ENCODE peak calls at places on chromosomes 1 and 21, in six cellular contexts. One of them, this sample, is unnamed.

GRCh38 chr21:45098867-45099266 is 24.5 kb downstream of the ADARB1 start:
- DNase-seq in fibroblast of lung: no peak
- DNase-seq in heart left ventricle: no peak
- DNase-seq in OCI-LY7: peak; percentile 56
- DNase-seq in adrenal gland: no peak
- DNase-seq in endodermal cell: no peak
- DNase-seq in this sample: peak; percentile 58

GRCh38 chr1:51231121-51231520 is 5.0 kb upstream of the RNF11 start:
- DNase-seq in heart left ventricle: no peak
- DNase-seq in OCI-LY7: no peak
- DNase-seq in fibroblast of lung: no peak
- DNase-seq in endodermal cell: no peak
- DNase-seq in adrenal gland: no peak
- DNase-seq in this sample: no peak

GRCh38 chr1:231039161-231040018 is 664 bp downstream of the FAM89A start:
- DNase-seq in adrenal gland: peak; percentile 58
- DNase-seq in OCI-LY7: peak; percentile 21
- DNase-seq in heart left ventricle: peak; percentile 70
- DNase-seq in endodermal cell: peak; percentile 76
- DNase-seq in fibroblast of lung: peak; percentile 40
- DNase-seq in this sample: peak; percentile 96

GRCh38 chr1:151820940-151821339 is 10.7 kb downstream of the RORC start:
- DNase-seq in OCI-LY7: peak; percentile 13
- DNase-seq in endodermal cell: no peak
- DNase-seq in heart left ventricle: no peak
- DNase-seq in fibroblast of lung: no peak
- DNase-seq in adrenal gland: peak; percentile 76
- DNase-seq in this sample: no peak

GRCh38 chr1:235670157-235670776 is 20.7 kb upstream of the GNG4 start:
- DNase-seq in adrenal gland: no peak
- DNase-seq in endodermal cell: no peak
- DNase-seq in OCI-LY7: no peak
- DNase-seq in heart left ventricle: no peak
- DNase-seq in fibroblast of lung: peak; percentile 32
- DNase-seq in this sample: no peak

GRCh38 chr1:200153277-200154055 is 126.0 kb downstream of the NR5A2 start:
- DNase-seq in OCI-LY7: peak; percentile 68
- DNase-seq in endodermal cell: no peak
- DNase-seq in heart left ventricle: no peak
- DNase-seq in adrenal gland: no peak
- DNase-seq in fibroblast of lung: no peak
- DNase-seq in this sample: no peak

GRCh38 chr1:26349886-26350244 is 4.1 kb downstream of the CRYBG2 start:
- DNase-seq in endodermal cell: no peak
- DNase-seq in fibroblast of lung: no peak
- DNase-seq in OCI-LY7: no peak
- DNase-seq in adrenal gland: no peak
- DNase-seq in heart left ventricle: no peak
- DNase-seq in this sample: no peak

GRCh38 chr1:166040223-166040622 is 126.6 kb downstream of the FAM78B start:
- DNase-seq in adrenal gland: no peak
- DNase-seq in OCI-LY7: no peak
- DNase-seq in fibroblast of lung: peak; percentile 13
- DNase-seq in heart left ventricle: no peak
- DNase-seq in endodermal cell: peak; percentile 36
- DNase-seq in this sample: no peak

GRCh38 chr1:211619033-211619996 is 40.4 kb upstream of the SLC30A1 start:
- DNase-seq in endodermal cell: no peak
- DNase-seq in adrenal gland: no peak
- DNase-seq in heart left ventricle: no peak
- DNase-seq in OCI-LY7: no peak
- DNase-seq in fibroblast of lung: no peak
- DNase-seq in this sample: no peak

GRCh38 chr1:227726924-227727599 is 8.0 kb downstream of the JMJD4 start:
- DNase-seq in OCI-LY7: no peak
- DNase-seq in heart left ventricle: no peak
- DNase-seq in adrenal gland: peak; percentile 50
- DNase-seq in fibroblast of lung: no peak
- DNase-seq in endodermal cell: no peak
- DNase-seq in this sample: no peak

GRCh38 chr1:2300004-2300771 is 72.1 kb downstream of the SKI start:
- DNase-seq in adrenal gland: no peak
- DNase-seq in fibroblast of lung: no peak
- DNase-seq in heart left ventricle: no peak
- DNase-seq in endodermal cell: no peak
- DNase-seq in OCI-LY7: peak; percentile 84
- DNase-seq in this sample: no peak

GRCh38 chr1:175887981-175888428 is 144.6 kb upstream of the TNR start:
- DNase-seq in heart left ventricle: peak; percentile 68
- DNase-seq in OCI-LY7: peak; percentile 30
- DNase-seq in fibroblast of lung: peak; percentile 17
- DNase-seq in adrenal gland: peak; percentile 84
- DNase-seq in endodermal cell: peak; percentile 95
- DNase-seq in this sample: peak; percentile 81

GRCh38 chr1:214281030-214281901 is at the start of gene SMYD2:
- DNase-seq in fibroblast of lung: peak; percentile 64
- DNase-seq in endodermal cell: peak; percentile 90
- DNase-seq in heart left ventricle: peak; percentile 87
- DNase-seq in OCI-LY7: peak; percentile 80
- DNase-seq in adrenal gland: peak; percentile 77
- DNase-seq in this sample: peak; percentile 72

GRCh38 chr1:53738205-53739108 is 507 bp downstream of the GLIS1 start:
- DNase-seq in OCI-LY7: no peak
- DNase-seq in adrenal gland: no peak
- DNase-seq in heart left ventricle: no peak
- DNase-seq in endodermal cell: peak; percentile 73
- DNase-seq in fibroblast of lung: peak; percentile 39
- DNase-seq in this sample: no peak

GRCh38 chr1:234942869-234943501 is 185.7 kb downstream of the TOMM20 start:
- DNase-seq in OCI-LY7: no peak
- DNase-seq in endodermal cell: no peak
- DNase-seq in fibroblast of lung: no peak
- DNase-seq in heart left ventricle: no peak
- DNase-seq in adrenal gland: peak; percentile 40
- DNase-seq in this sample: peak; percentile 1

GRCh38 chr1:89149229-89149628 is 23.3 kb upstream of the GBP2 start:
- DNase-seq in OCI-LY7: no peak
- DNase-seq in adrenal gland: peak; percentile 78
- DNase-seq in fibroblast of lung: peak; percentile 21
- DNase-seq in endodermal cell: peak; percentile 71
- DNase-seq in heart left ventricle: no peak
- DNase-seq in this sample: peak; percentile 31

GRCh38 chr1:34781071-34781843 is at the start of gene GJB3:
- DNase-seq in endodermal cell: peak; percentile 81
- DNase-seq in heart left ventricle: no peak
- DNase-seq in fibroblast of lung: peak; percentile 15
- DNase-seq in OCI-LY7: no peak
- DNase-seq in adrenal gland: peak; percentile 48
- DNase-seq in this sample: no peak

GRCh38 chr1:64518692-64519481 is 49.0 kb downstream of the CACHD1 start:
- DNase-seq in fibroblast of lung: no peak
- DNase-seq in heart left ventricle: no peak
- DNase-seq in endodermal cell: peak; percentile 65
- DNase-seq in OCI-LY7: no peak
- DNase-seq in adrenal gland: no peak
- DNase-seq in this sample: no peak

GRCh38 chr1:46278807-46279206 is 24.6 kb downstream of the LRRC41 start:
- DNase-seq in fibroblast of lung: peak; percentile 67
- DNase-seq in adrenal gland: no peak
- DNase-seq in endodermal cell: no peak
- DNase-seq in OCI-LY7: no peak
- DNase-seq in heart left ventricle: no peak
- DNase-seq in this sample: no peak

GRCh38 chr1:52368383-52369172 is 2.6 kb upstream of the CC2D1B start:
- DNase-seq in fibroblast of lung: peak; percentile 46
- DNase-seq in adrenal gland: no peak
- DNase-seq in OCI-LY7: no peak
- DNase-seq in heart left ventricle: peak; percentile 75
- DNase-seq in endodermal cell: peak; percentile 88
- DNase-seq in this sample: no peak

GRCh38 chr1:109890115-109890953 is 20.3 kb upstream of the CSF1 start:
- DNase-seq in heart left ventricle: no peak
- DNase-seq in adrenal gland: no peak
- DNase-seq in endodermal cell: no peak
- DNase-seq in fibroblast of lung: no peak
- DNase-seq in OCI-LY7: no peak
- DNase-seq in this sample: no peak

GRCh38 chr1:155260276-155260675 is 1.9 kb downstream of the SCAMP3 start:
- DNase-seq in endodermal cell: no peak
- DNase-seq in adrenal gland: no peak
- DNase-seq in heart left ventricle: no peak
- DNase-seq in fibroblast of lung: no peak
- DNase-seq in OCI-LY7: no peak
- DNase-seq in this sample: no peak

GRCh38 chr21:46567348-46567747 is 37.5 kb downstream of the S100B start:
- DNase-seq in OCI-LY7: no peak
- DNase-seq in fibroblast of lung: no peak
- DNase-seq in adrenal gland: no peak
- DNase-seq in endodermal cell: no peak
- DNase-seq in heart left ventricle: no peak
- DNase-seq in this sample: no peak

GRCh38 chr1:44894591-44894990 is 51.5 kb upstream of the PTCH2 start:
- DNase-seq in heart left ventricle: no peak
- DNase-seq in adrenal gland: no peak
- DNase-seq in fibroblast of lung: peak; percentile 93
- DNase-seq in endodermal cell: no peak
- DNase-seq in OCI-LY7: no peak
- DNase-seq in this sample: no peak

GRCh38 chr1:153538315-153538821 is 2.4 kb downstream of the S100A5 start:
- DNase-seq in fibroblast of lung: peak; percentile 26
- DNase-seq in adrenal gland: no peak
- DNase-seq in OCI-LY7: no peak
- DNase-seq in heart left ventricle: no peak
- DNase-seq in endodermal cell: peak; percentile 89
- DNase-seq in this sample: peak; percentile 93

GRCh38 chr1:78045850-78046778 is at the start of gene GIPC2:
- DNase-seq in heart left ventricle: peak; percentile 66
- DNase-seq in endodermal cell: peak; percentile 81
- DNase-seq in fibroblast of lung: peak; percentile 43
- DNase-seq in OCI-LY7: no peak
- DNase-seq in adrenal gland: peak; percentile 60
- DNase-seq in this sample: no peak

GRCh38 chr1:27406354-27406665 is 13.9 kb downstream of the GPR3 start:
- DNase-seq in endodermal cell: no peak
- DNase-seq in adrenal gland: no peak
- DNase-seq in OCI-LY7: no peak
- DNase-seq in fibroblast of lung: no peak
- DNase-seq in heart left ventricle: no peak
- DNase-seq in this sample: no peak

DNA sequence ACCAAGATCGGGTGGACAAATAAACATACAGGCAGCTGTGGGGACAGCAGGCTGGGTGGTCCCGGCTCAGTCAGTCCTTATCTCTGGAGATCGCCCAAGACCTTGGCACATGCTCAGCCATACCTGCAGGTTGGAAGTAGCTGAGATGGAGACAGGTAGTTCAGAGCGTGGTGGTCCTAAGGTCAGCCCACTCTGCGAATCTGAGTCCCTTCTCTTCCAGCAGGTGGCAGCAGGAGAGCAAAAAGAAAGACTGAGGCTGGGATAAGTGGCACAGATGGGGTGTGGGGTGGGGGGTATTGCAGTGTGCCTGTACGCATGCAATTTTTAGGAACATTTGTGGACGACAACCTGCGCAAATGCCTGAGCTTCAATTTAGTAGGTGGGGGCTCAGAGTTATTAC is 104.9 kb downstream of the TENT5C start:
- DNase-seq in endodermal cell: peak; percentile 74
- DNase-seq in OCI-LY7: peak; percentile 45
- DNase-seq in fibroblast of lung: no peak
- DNase-seq in heart left ventricle: no peak
- DNase-seq in adrenal gland: no peak
- DNase-seq in this sample: no peak
- TF ChIP-seq CTCF in endodermal cell: peak; percentile 79
- TF ChIP-seq CTCF in OCI-LY7: peak; percentile 80
- TF ChIP-seq CTCF in fibroblast of lung: peak; percentile 50
- TF ChIP-seq CTCF in heart left ventricle: no peak
- TF ChIP-seq CTCF in adrenal gland: no peak
- TF ChIP-seq CTCF in this sample: peak; percentile 45

DNA sequence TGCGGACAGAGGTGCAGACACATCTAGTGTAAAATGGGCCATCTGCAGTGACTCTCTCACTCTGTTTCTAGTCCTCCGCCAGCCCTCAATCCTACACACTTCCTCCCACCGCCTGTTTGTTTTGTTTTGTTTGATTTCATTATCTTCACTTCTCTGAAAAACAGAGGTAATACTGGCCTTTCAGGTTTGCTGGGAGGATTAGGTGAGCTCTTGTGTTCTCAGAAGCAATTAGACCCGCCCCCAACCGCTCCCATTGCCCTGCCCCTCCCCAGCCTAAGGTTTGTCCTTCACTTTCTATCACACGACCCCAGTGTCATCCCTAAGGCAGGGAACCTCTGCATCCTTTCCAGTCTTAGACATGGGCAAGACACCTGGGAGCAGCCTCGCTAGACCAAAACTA is 43.2 kb upstream of the TACSTD2 start:
- DNase-seq in endodermal cell: peak; percentile 80
- DNase-seq in adrenal gland: no peak
- DNase-seq in OCI-LY7: no peak
- DNase-seq in fibroblast of lung: no peak
- DNase-seq in heart left ventricle: no peak
- DNase-seq in this sample: peak; percentile 17
- H3K4me3 ChIP-seq in endodermal cell: peak overlapping the region; percentile 4
- H3K4me3 ChIP-seq in adrenal gland: no peak overlapping the region
- H3K4me3 ChIP-seq in OCI-LY7: no peak overlapping the region
- H3K4me3 ChIP-seq in fibroblast of lung: no peak overlapping the region
- H3K4me3 ChIP-seq in heart left ventricle: no peak overlapping the region
- H3K4me3 ChIP-seq in this sample: no peak overlapping the region

DNA sequence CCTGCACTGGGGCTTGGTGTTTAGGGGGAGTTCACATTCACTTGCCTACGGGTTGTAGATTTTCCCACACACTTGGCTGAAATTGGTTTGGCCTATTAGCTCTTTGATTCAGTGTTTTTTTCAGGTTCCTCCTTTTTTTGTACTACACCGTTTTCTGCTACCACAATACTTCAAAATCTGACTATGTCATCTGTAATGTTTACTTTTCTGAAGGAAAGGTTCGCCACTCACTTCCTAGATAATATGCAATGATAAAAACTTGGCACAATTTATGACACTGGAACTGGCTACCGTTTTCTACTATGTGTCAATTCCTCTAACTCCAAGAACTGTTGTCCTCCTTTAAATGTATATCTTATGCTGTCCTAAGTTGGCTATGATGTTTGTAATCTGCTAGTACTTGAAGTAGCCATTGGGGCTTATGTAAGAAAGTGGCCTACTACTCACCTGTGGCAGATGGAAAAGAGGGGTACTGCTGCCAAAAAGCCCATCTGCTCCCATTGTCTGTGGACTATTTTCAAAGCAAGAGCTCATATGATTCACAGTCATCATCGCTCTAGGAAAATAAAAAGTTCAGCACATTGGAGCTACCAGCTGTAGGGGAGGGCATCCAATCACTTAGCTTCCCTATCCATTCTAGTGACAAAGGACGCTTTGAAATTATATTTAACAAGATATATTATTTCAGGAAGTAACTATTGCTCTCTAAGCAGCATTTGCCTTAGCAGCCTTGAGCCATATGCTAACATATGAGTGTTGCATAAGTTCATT is 42.4 kb upstream of the BACH1 start:
- DNase-seq in heart left ventricle: no peak
- DNase-seq in fibroblast of lung: no peak
- DNase-seq in adrenal gland: no peak
- DNase-seq in endodermal cell: no peak
- DNase-seq in OCI-LY7: no peak
- DNase-seq in this sample: no peak
- H3K27ac ChIP-seq in heart left ventricle: no peak overlapping the region
- H3K27ac ChIP-seq in fibroblast of lung: no peak overlapping the region
- H3K27ac ChIP-seq in adrenal gland: no peak overlapping the region
- H3K27ac ChIP-seq in endodermal cell: no peak overlapping the region
- H3K27ac ChIP-seq in OCI-LY7: no peak overlapping the region
- H3K27ac ChIP-seq in this sample: no peak overlapping the region

GRCh38 chr21:27771938-27772505 is 805.1 kb upstream of the ADAMTS5 start:
- DNase-seq in heart left ventricle: no peak
- DNase-seq in adrenal gland: no peak
- DNase-seq in OCI-LY7: no peak
- DNase-seq in fibroblast of lung: no peak
- DNase-seq in endodermal cell: no peak
- DNase-seq in this sample: no peak
- TF ChIP-seq CTCF in heart left ventricle: no peak
- TF ChIP-seq CTCF in adrenal gland: no peak
- TF ChIP-seq CTCF in OCI-LY7: no peak
- TF ChIP-seq CTCF in fibroblast of lung: no peak
- TF ChIP-seq CTCF in endodermal cell: no peak
- TF ChIP-seq CTCF in this sample: no peak